ENCODE peak calls at places on chromosomes 13 and 19, in eight cellular contexts. X is colonic mucosa, J is osteoblast, V is astrocyte, O is uterus, F is esophagus squamous epithelium, K is tibial nerve, M is Panc1. I is an unnamed sample.

GRCh38 chr13:33927315-33927714 is 109.4 kb downstream of the RFC3 start:
- DNase-seq in X (no peak), J (peak; percentile 27), V (peak; percentile 60), O (no peak), F (no peak), K (no peak), M (no peak), I (no peak)

GRCh38 chr13:99434258-99434788 is 66.9 kb upstream of the TM9SF2 start:
- DNase-seq in X (no peak), J (no peak), V (no peak), O (no peak), F (no peak), K (no peak), M (no peak), I (no peak)

GRCh38 chr19:41206926-41207750 is 11.9 kb upstream of the AXL start:
- DNase-seq in X (peak; percentile 43), J (peak; percentile 30), V (no peak), O (peak; percentile 60), F (no peak), K (peak; percentile 87), M (no peak), I (peak; percentile 94)

GRCh38 chr13:40672310-40673060 is 6.0 kb upstream of the FOXO1 start:
- DNase-seq in X (no peak), J (no peak), V (peak; percentile 78), O (no peak), F (no peak), K (no peak), M (no peak), I (no peak)

GRCh38 chr19:48959341-48960239 is 4.9 kb downstream of the BAX start:
- DNase-seq in X (no peak), J (peak; percentile 3), V (no peak), O (no peak), F (no peak), K (no peak), M (no peak), I (no peak)

GRCh38 chr19:9786342-9786741 is 17.8 kb upstream of the ZNF846 start:
- DNase-seq in X (peak; percentile 31), J (no peak), V (no peak), O (no peak), F (no peak), K (no peak), M (no peak), I (no peak)

GRCh38 chr13:75637101-75637774 is 1.1 kb downstream of the LMO7 start:
- DNase-seq in X (no peak), J (peak; percentile 49), V (no peak), O (no peak), F (no peak), K (no peak), M (no peak), I (no peak)

GRCh38 chr13:33140161-33140560 is 123.9 kb downstream of the KL start:
- DNase-seq in X (no peak), J (no peak), V (no peak), O (no peak), F (no peak), K (no peak), M (no peak), I (no peak)

GRCh38 chr13:101523732-101524131 is 71.3 kb downstream of the ITGBL1 start:
- DNase-seq in X (no peak), J (peak; percentile 42), V (peak; percentile 78), O (no peak), F (no peak), K (no peak), M (no peak), I (no peak)

GRCh38 chr13:23901365-23901764 is 4.1 kb upstream of the C1QTNF9B start:
- DNase-seq in X (no peak), J (no peak), V (peak; percentile 38), O (no peak), F (no peak), K (no peak), M (no peak), I (no peak)

GRCh38 chr19:51668167-51668566 is 21.5 kb upstream of the SIGLEC14 start:
- DNase-seq in X (no peak), J (no peak), V (no peak), O (no peak), F (no peak), K (no peak), M (no peak), I (no peak)

GRCh38 chr19:17309962-17310461 is 649 bp downstream of the DDA1 start:
- DNase-seq in X (no peak), J (peak; percentile 92), V (no peak), O (no peak), F (no peak), K (no peak), M (no peak), I (no peak)

GRCh38 chr19:29667390-29667783 is 2.1 kb downstream of the PLEKHF1 start:
- DNase-seq in X (no peak), J (peak; percentile 43), V (no peak), O (no peak), F (no peak), K (no peak), M (no peak), I (no peak)

GRCh38 chr13:102555914-102556553 is 40.8 kb upstream of the TPP2 start:
- DNase-seq in X (no peak), J (no peak), V (peak; percentile 10), O (no peak), F (no peak), K (no peak), M (peak; percentile 20), I (no peak)

GRCh38 chr19:35673121-35673804 is 6.9 kb downstream of the UPK1A start:
- DNase-seq in X (no peak), J (peak; percentile 97), V (peak; percentile 33), O (no peak), F (no peak), K (no peak), M (peak; percentile 20), I (peak; percentile 34)

GRCh38 chr19:6970021-6970420 is 51.2 kb downstream of the MBD3L2B start:
- DNase-seq in X (no peak), J (no peak), V (no peak), O (no peak), F (no peak), K (no peak), M (no peak), I (no peak)

GRCh38 chr19:19463348-19464117 is 51.8 kb downstream of the TSSK6 start:
- DNase-seq in X (no peak), J (peak; percentile 92), V (peak; percentile 78), O (peak; percentile 51), F (no peak), K (no peak), M (no peak), I (peak; percentile 76)

DNA sequence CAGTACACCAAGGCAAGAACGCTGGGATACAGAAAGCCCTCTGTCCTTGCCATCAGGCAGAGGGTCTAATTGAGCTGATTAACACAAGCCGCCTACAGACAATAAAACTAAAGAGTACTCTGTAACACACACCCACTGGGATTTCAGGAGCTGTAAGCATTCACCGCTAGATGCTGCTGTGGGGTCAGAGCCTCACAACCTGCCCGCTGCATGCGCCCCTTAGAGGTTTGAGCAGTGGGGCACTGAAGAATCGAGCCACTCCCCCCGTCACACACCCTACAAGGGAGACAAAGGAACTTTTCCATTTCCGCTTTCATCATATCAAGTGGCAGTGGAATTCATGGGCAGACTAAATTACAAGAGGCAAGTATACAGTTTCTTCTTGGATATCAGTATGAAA is 1080.6 kb downstream of the PCDH17 start:
- DNase-seq in X (no peak), J (no peak), V (peak; percentile 0), O (no peak), F (no peak), K (no peak), M (no peak), I (no peak)
- TF ChIP-seq CTCF in X (no peak), J (no peak), V (no peak), O (no peak), F (no peak), K (no peak), M (no peak), I (no peak)

DNA sequence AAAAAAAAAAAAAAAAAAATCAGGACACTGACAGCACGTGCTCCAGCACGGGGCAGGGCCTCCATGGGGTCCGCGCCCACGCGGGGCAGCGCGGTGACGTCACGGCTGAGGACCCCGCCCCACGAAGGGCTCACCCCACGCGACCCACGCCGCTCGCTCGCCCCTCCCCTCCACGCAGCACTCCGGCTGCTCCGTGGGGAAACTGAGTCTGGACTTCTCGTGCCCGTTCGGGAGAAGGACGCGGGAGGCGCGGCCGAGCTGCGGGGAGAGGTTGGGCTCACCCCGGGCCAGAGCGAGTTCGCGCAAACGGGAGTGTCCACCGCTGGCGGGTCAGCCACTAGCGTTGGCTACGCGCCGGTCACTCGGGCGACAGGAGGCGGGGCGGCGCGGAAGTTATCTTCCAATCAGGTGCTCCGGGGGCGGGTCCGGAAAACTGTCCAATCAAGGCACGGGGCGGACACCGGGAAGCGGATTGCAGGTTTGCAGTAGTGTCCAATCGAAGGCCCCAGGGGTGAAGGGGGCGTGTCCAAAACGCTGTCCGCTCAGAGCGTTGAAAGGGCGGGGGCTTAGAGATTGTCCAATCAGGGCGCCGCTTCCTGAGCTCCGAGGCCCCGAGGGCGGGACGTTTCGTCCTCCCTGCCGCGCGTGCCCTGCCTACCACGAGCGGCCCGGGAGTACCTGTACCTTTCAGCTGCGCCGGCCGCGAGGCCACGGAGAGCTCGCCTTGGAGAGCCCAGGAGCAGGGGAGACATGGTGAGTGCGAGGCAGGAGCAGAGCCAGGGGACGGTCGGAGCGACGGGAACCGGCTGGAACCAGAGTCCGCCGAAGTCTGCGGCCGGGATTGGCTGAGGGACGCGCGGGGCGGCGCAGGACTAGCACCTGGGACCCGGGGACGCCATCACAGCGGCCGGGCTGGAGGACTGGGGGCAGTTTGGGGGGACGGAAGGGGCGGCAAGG is at the start of gene ZNF57:
- DNase-seq in X (peak; percentile 100), J (peak; percentile 99), V (peak; percentile 97), O (peak; percentile 100), F (peak; percentile 96), K (peak; percentile 100), M (peak; percentile 88), I (peak; percentile 100)
- H3K27ac ChIP-seq in X (peak within 1 kb of the TSS; percentile 72), J (peak within 1 kb of the TSS; percentile 77), V (peak within 1 kb of the TSS; percentile 72), O (no peak within 1 kb of the TSS), F (peak within 1 kb of the TSS; percentile 93), K (no peak within 1 kb of the TSS), M (peak within 1 kb of the TSS; percentile 68), I (peak within 1 kb of the TSS; percentile 79)

DNA sequence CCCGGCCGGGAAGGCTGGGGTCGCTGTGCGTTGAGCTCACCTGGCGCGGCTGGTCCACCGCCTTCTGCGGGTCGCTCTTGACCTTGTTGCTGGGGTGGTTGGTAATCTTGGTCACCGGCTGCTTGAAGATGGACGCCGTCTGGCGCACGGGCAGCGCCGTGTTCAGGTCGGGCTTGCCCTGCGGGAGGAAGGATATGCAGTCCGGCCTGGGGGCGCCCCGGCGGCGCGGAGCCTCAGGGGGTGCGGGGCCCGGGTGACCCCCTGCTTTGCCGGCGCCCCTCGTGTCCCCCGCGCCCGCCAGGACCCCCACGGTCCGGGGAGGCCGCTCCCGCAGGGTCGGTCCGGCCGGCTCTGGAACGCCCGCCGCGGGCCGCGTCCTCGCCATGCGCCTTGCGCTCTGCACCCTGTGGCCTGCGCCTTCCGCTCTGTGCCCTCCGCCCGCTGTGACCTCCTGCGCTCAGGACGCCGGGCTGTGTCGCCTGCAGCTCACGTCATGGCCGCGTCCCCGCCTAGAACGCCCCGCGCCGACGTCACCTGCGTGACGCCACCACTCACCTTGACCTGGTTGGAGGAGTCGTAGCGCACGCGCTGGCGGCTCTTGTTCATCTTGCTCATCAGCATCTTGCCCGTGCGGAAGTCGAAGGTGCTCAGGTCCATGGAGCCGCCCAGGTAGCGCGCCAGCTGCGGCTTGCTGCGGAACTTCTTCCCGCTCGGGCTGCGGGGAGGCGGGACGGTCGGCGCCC is 8.0 kb downstream of the MBD3 start:
- DNase-seq in X (no peak), J (no peak), V (no peak), O (no peak), F (no peak), K (no peak), M (no peak), I (no peak)
- H3K4me3 ChIP-seq in X (no peak overlapping the region), J (no peak overlapping the region), V (no peak overlapping the region), O (no peak overlapping the region), F (no peak overlapping the region), K (no peak overlapping the region), M (no peak overlapping the region), I (no peak overlapping the region)

GRCh38 chr13:30792257-30793000 is 57.1 kb downstream of the ALOX5AP start:
- DNase-seq in X (peak; percentile 47), J (peak; percentile 97), V (peak; percentile 93), O (peak; percentile 78), F (no peak), K (peak; percentile 49), M (no peak), I (peak; percentile 88)
- TF ChIP-seq CTCF in X (no peak), J (peak; percentile 46), V (peak; percentile 32), O (peak; percentile 36), F (peak; percentile 18), K (no peak), M (no peak), I (peak; percentile 26)

I was measured in psoas muscle.